ENCODE peak calls at places on chromosomes 13 and 19, in nine cellular contexts. One of them, this sample, is unnamed.

GRCh38 chr19:17719730-17720486 is 628 bp downstream of the MAP1S start:
- DNase-seq in activated T-helper 1 cell treated with Interleukin-2 at 50 U/mL for 16 hours: no peak
- DNase-seq in stimulated activated naive B cell treated with anti-CD40 and anti-IgM and Interleukin-4, amounts not matched to agents 10 μg/mL and 1 μg/mL and 100 μg/mL, for 72 hours: peak
- DNase-seq in GM12892: no peak
- DNase-seq in head of caudate nucleus: peak
- DNase-seq in immature natural killer cell: peak
- DNase-seq in stimulated activated CD4-positive, alpha-beta T cell treated with anti-CD3 and anti-CD28 coated beads, Interleukin-4, amount 100 ng/mL, for 24 hours: peak
- DNase-seq in Caki2: no peak
- DNase-seq in foreskin fibroblast: no peak
- DNase-seq in this sample: no peak

GRCh38 chr19:16688084-16688483 is 27.1 kb downstream of the TMEM38A start:
- DNase-seq in activated T-helper 1 cell treated with Interleukin-2 at 50 U/mL for 16 hours: no peak
- DNase-seq in stimulated activated naive B cell treated with anti-CD40 and anti-IgM and Interleukin-4, amounts not matched to agents 10 μg/mL and 1 μg/mL and 100 μg/mL, for 72 hours: no peak
- DNase-seq in GM12892: no peak
- DNase-seq in head of caudate nucleus: no peak
- DNase-seq in stimulated activated CD4-positive, alpha-beta T cell treated with anti-CD3 and anti-CD28 coated beads, Interleukin-4, amount 100 ng/mL, for 24 hours: no peak
- DNase-seq in immature natural killer cell: no peak
- DNase-seq in Caki2: no peak
- DNase-seq in foreskin fibroblast: no peak
- DNase-seq in this sample: no peak

GRCh38 chr19:51002542-51003311 is 1.3 kb upstream of the KLK8 start:
- DNase-seq in activated T-helper 1 cell treated with Interleukin-2 at 50 U/mL for 16 hours: no peak
- DNase-seq in immature natural killer cell: no peak
- DNase-seq in stimulated activated naive B cell treated with anti-CD40 and anti-IgM and Interleukin-4, amounts not matched to agents 10 μg/mL and 1 μg/mL and 100 μg/mL, for 72 hours: no peak
- DNase-seq in stimulated activated CD4-positive, alpha-beta T cell treated with anti-CD3 and anti-CD28 coated beads, Interleukin-4, amount 100 ng/mL, for 24 hours: no peak
- DNase-seq in Caki2: peak
- DNase-seq in head of caudate nucleus: no peak
- DNase-seq in foreskin fibroblast: no peak
- DNase-seq in GM12892: no peak
- DNase-seq in this sample: peak

GRCh38 chr13:88248393-88248792 is 577.2 kb downstream of the SLITRK5 start:
- DNase-seq in stimulated activated CD4-positive, alpha-beta T cell treated with anti-CD3 and anti-CD28 coated beads, Interleukin-4, amount 100 ng/mL, for 24 hours: no peak
- DNase-seq in stimulated activated naive B cell treated with anti-CD40 and anti-IgM and Interleukin-4, amounts not matched to agents 10 μg/mL and 1 μg/mL and 100 μg/mL, for 72 hours: no peak
- DNase-seq in immature natural killer cell: no peak
- DNase-seq in Caki2: no peak
- DNase-seq in activated T-helper 1 cell treated with Interleukin-2 at 50 U/mL for 16 hours: no peak
- DNase-seq in head of caudate nucleus: no peak
- DNase-seq in GM12892: no peak
- DNase-seq in foreskin fibroblast: no peak
- DNase-seq in this sample: no peak

GRCh38 chr13:30477346-30478235 is 11.9 kb upstream of the HMGB1 start:
- DNase-seq in foreskin fibroblast: no peak
- DNase-seq in stimulated activated naive B cell treated with anti-CD40 and anti-IgM and Interleukin-4, amounts not matched to agents 10 μg/mL and 1 μg/mL and 100 μg/mL, for 72 hours: no peak
- DNase-seq in activated T-helper 1 cell treated with Interleukin-2 at 50 U/mL for 16 hours: no peak
- DNase-seq in GM12892: no peak
- DNase-seq in immature natural killer cell: no peak
- DNase-seq in head of caudate nucleus: no peak
- DNase-seq in Caki2: no peak
- DNase-seq in stimulated activated CD4-positive, alpha-beta T cell treated with anti-CD3 and anti-CD28 coated beads, Interleukin-4, amount 100 ng/mL, for 24 hours: no peak
- DNase-seq in this sample: no peak

GRCh38 chr19:14146789-14147216 is 10.4 kb upstream of the ASF1B start:
- DNase-seq in Caki2: no peak
- DNase-seq in stimulated activated CD4-positive, alpha-beta T cell treated with anti-CD3 and anti-CD28 coated beads, Interleukin-4, amount 100 ng/mL, for 24 hours: no peak
- DNase-seq in GM12892: no peak
- DNase-seq in activated T-helper 1 cell treated with Interleukin-2 at 50 U/mL for 16 hours: no peak
- DNase-seq in stimulated activated naive B cell treated with anti-CD40 and anti-IgM and Interleukin-4, amounts not matched to agents 10 μg/mL and 1 μg/mL and 100 μg/mL, for 72 hours: no peak
- DNase-seq in immature natural killer cell: no peak
- DNase-seq in head of caudate nucleus: no peak
- DNase-seq in foreskin fibroblast: peak
- DNase-seq in this sample: no peak

GRCh38 chr19:3387645-3388589 is 21.5 kb downstream of the NFIC start:
- DNase-seq in stimulated activated CD4-positive, alpha-beta T cell treated with anti-CD3 and anti-CD28 coated beads, Interleukin-4, amount 100 ng/mL, for 24 hours: no peak
- DNase-seq in immature natural killer cell: no peak
- DNase-seq in Caki2: peak
- DNase-seq in head of caudate nucleus: peak
- DNase-seq in foreskin fibroblast: peak
- DNase-seq in activated T-helper 1 cell treated with Interleukin-2 at 50 U/mL for 16 hours: no peak
- DNase-seq in stimulated activated naive B cell treated with anti-CD40 and anti-IgM and Interleukin-4, amounts not matched to agents 10 μg/mL and 1 μg/mL and 100 μg/mL, for 72 hours: no peak
- DNase-seq in GM12892: no peak
- DNase-seq in this sample: peak

GRCh38 chr13:31067416-31068118 is 94.1 kb downstream of the HSPH1 start:
- DNase-seq in activated T-helper 1 cell treated with Interleukin-2 at 50 U/mL for 16 hours: no peak
- DNase-seq in GM12892: no peak
- DNase-seq in stimulated activated CD4-positive, alpha-beta T cell treated with anti-CD3 and anti-CD28 coated beads, Interleukin-4, amount 100 ng/mL, for 24 hours: no peak
- DNase-seq in immature natural killer cell: no peak
- DNase-seq in stimulated activated naive B cell treated with anti-CD40 and anti-IgM and Interleukin-4, amounts not matched to agents 10 μg/mL and 1 μg/mL and 100 μg/mL, for 72 hours: no peak
- DNase-seq in Caki2: no peak
- DNase-seq in foreskin fibroblast: peak
- DNase-seq in head of caudate nucleus: peak
- DNase-seq in this sample: no peak

GRCh38 chr19:7161292-7161691 is 91.8 kb downstream of the ZNF557 start:
- DNase-seq in stimulated activated CD4-positive, alpha-beta T cell treated with anti-CD3 and anti-CD28 coated beads, Interleukin-4, amount 100 ng/mL, for 24 hours: no peak
- DNase-seq in stimulated activated naive B cell treated with anti-CD40 and anti-IgM and Interleukin-4, amounts not matched to agents 10 μg/mL and 1 μg/mL and 100 μg/mL, for 72 hours: no peak
- DNase-seq in foreskin fibroblast: no peak
- DNase-seq in activated T-helper 1 cell treated with Interleukin-2 at 50 U/mL for 16 hours: no peak
- DNase-seq in head of caudate nucleus: no peak
- DNase-seq in Caki2: no peak
- DNase-seq in GM12892: no peak
- DNase-seq in immature natural killer cell: no peak
- DNase-seq in this sample: no peak

GRCh38 chr13:25046985-25047660 is 48.8 kb upstream of the PABPC3 start:
- DNase-seq in immature natural killer cell: no peak
- DNase-seq in stimulated activated CD4-positive, alpha-beta T cell treated with anti-CD3 and anti-CD28 coated beads, Interleukin-4, amount 100 ng/mL, for 24 hours: no peak
- DNase-seq in stimulated activated naive B cell treated with anti-CD40 and anti-IgM and Interleukin-4, amounts not matched to agents 10 μg/mL and 1 μg/mL and 100 μg/mL, for 72 hours: no peak
- DNase-seq in foreskin fibroblast: peak
- DNase-seq in head of caudate nucleus: peak
- DNase-seq in activated T-helper 1 cell treated with Interleukin-2 at 50 U/mL for 16 hours: no peak
- DNase-seq in GM12892: no peak
- DNase-seq in Caki2: peak
- DNase-seq in this sample: no peak

GRCh38 chr13:29301027-29301426 is 294.5 kb downstream of the SLC7A1 start:
- DNase-seq in stimulated activated CD4-positive, alpha-beta T cell treated with anti-CD3 and anti-CD28 coated beads, Interleukin-4, amount 100 ng/mL, for 24 hours: no peak
- DNase-seq in foreskin fibroblast: no peak
- DNase-seq in head of caudate nucleus: no peak
- DNase-seq in immature natural killer cell: no peak
- DNase-seq in Caki2: no peak
- DNase-seq in activated T-helper 1 cell treated with Interleukin-2 at 50 U/mL for 16 hours: no peak
- DNase-seq in stimulated activated naive B cell treated with anti-CD40 and anti-IgM and Interleukin-4, amounts not matched to agents 10 μg/mL and 1 μg/mL and 100 μg/mL, for 72 hours: no peak
- DNase-seq in GM12892: no peak
- DNase-seq in this sample: no peak

GRCh38 chr19:40419066-40419612 is 6.0 kb upstream of the PRX start:
- DNase-seq in GM12892: no peak
- DNase-seq in Caki2: no peak
- DNase-seq in activated T-helper 1 cell treated with Interleukin-2 at 50 U/mL for 16 hours: no peak
- DNase-seq in foreskin fibroblast: no peak
- DNase-seq in head of caudate nucleus: no peak
- DNase-seq in immature natural killer cell: no peak
- DNase-seq in stimulated activated CD4-positive, alpha-beta T cell treated with anti-CD3 and anti-CD28 coated beads, Interleukin-4, amount 100 ng/mL, for 24 hours: no peak
- DNase-seq in stimulated activated naive B cell treated with anti-CD40 and anti-IgM and Interleukin-4, amounts not matched to agents 10 μg/mL and 1 μg/mL and 100 μg/mL, for 72 hours: no peak
- DNase-seq in this sample: no peak

GRCh38 chr19:43465468-43466120 is at the start of gene LYPD3:
- DNase-seq in Caki2: no peak
- DNase-seq in head of caudate nucleus: no peak
- DNase-seq in foreskin fibroblast: peak
- DNase-seq in stimulated activated naive B cell treated with anti-CD40 and anti-IgM and Interleukin-4, amounts not matched to agents 10 μg/mL and 1 μg/mL and 100 μg/mL, for 72 hours: no peak
- DNase-seq in activated T-helper 1 cell treated with Interleukin-2 at 50 U/mL for 16 hours: no peak
- DNase-seq in immature natural killer cell: no peak
- DNase-seq in GM12892: no peak
- DNase-seq in stimulated activated CD4-positive, alpha-beta T cell treated with anti-CD3 and anti-CD28 coated beads, Interleukin-4, amount 100 ng/mL, for 24 hours: no peak
- DNase-seq in this sample: no peak

GRCh38 chr19:48401277-48401676 is 7.8 kb downstream of the GRIN2D start:
- DNase-seq in activated T-helper 1 cell treated with Interleukin-2 at 50 U/mL for 16 hours: no peak
- DNase-seq in GM12892: no peak
- DNase-seq in stimulated activated naive B cell treated with anti-CD40 and anti-IgM and Interleukin-4, amounts not matched to agents 10 μg/mL and 1 μg/mL and 100 μg/mL, for 72 hours: no peak
- DNase-seq in head of caudate nucleus: no peak
- DNase-seq in foreskin fibroblast: no peak
- DNase-seq in immature natural killer cell: no peak
- DNase-seq in Caki2: no peak
- DNase-seq in stimulated activated CD4-positive, alpha-beta T cell treated with anti-CD3 and anti-CD28 coated beads, Interleukin-4, amount 100 ng/mL, for 24 hours: no peak
- DNase-seq in this sample: no peak

GRCh38 chr19:28436320-28436719 is 776.6 kb downstream of the UQCRFS1 start:
- DNase-seq in immature natural killer cell: peak
- DNase-seq in head of caudate nucleus: no peak
- DNase-seq in activated T-helper 1 cell treated with Interleukin-2 at 50 U/mL for 16 hours: no peak
- DNase-seq in foreskin fibroblast: no peak
- DNase-seq in Caki2: no peak
- DNase-seq in GM12892: no peak
- DNase-seq in stimulated activated CD4-positive, alpha-beta T cell treated with anti-CD3 and anti-CD28 coated beads, Interleukin-4, amount 100 ng/mL, for 24 hours: no peak
- DNase-seq in stimulated activated naive B cell treated with anti-CD40 and anti-IgM and Interleukin-4, amounts not matched to agents 10 μg/mL and 1 μg/mL and 100 μg/mL, for 72 hours: no peak
- DNase-seq in this sample: no peak

GRCh38 chr19:8080832-8081231 is 28.3 kb downstream of the CCL25 start:
- DNase-seq in foreskin fibroblast: no peak
- DNase-seq in stimulated activated naive B cell treated with anti-CD40 and anti-IgM and Interleukin-4, amounts not matched to agents 10 μg/mL and 1 μg/mL and 100 μg/mL, for 72 hours: no peak
- DNase-seq in immature natural killer cell: no peak
- DNase-seq in stimulated activated CD4-positive, alpha-beta T cell treated with anti-CD3 and anti-CD28 coated beads, Interleukin-4, amount 100 ng/mL, for 24 hours: no peak
- DNase-seq in GM12892: no peak
- DNase-seq in Caki2: no peak
- DNase-seq in head of caudate nucleus: no peak
- DNase-seq in activated T-helper 1 cell treated with Interleukin-2 at 50 U/mL for 16 hours: no peak
- DNase-seq in this sample: no peak

GRCh38 chr13:44974056-44974798 is 15.0 kb downstream of the NUFIP1 start:
- DNase-seq in activated T-helper 1 cell treated with Interleukin-2 at 50 U/mL for 16 hours: no peak
- DNase-seq in head of caudate nucleus: no peak
- DNase-seq in GM12892: no peak
- DNase-seq in Caki2: no peak
- DNase-seq in immature natural killer cell: no peak
- DNase-seq in foreskin fibroblast: peak
- DNase-seq in stimulated activated CD4-positive, alpha-beta T cell treated with anti-CD3 and anti-CD28 coated beads, Interleukin-4, amount 100 ng/mL, for 24 hours: no peak
- DNase-seq in stimulated activated naive B cell treated with anti-CD40 and anti-IgM and Interleukin-4, amounts not matched to agents 10 μg/mL and 1 μg/mL and 100 μg/mL, for 72 hours: peak
- DNase-seq in this sample: peak

GRCh38 chr13:62014299-62014698 is 598.6 kb upstream of the PCDH20 start:
- DNase-seq in immature natural killer cell: no peak
- DNase-seq in foreskin fibroblast: no peak
- DNase-seq in stimulated activated CD4-positive, alpha-beta T cell treated with anti-CD3 and anti-CD28 coated beads, Interleukin-4, amount 100 ng/mL, for 24 hours: no peak
- DNase-seq in head of caudate nucleus: no peak
- DNase-seq in activated T-helper 1 cell treated with Interleukin-2 at 50 U/mL for 16 hours: no peak
- DNase-seq in Caki2: peak
- DNase-seq in GM12892: no peak
- DNase-seq in stimulated activated naive B cell treated with anti-CD40 and anti-IgM and Interleukin-4, amounts not matched to agents 10 μg/mL and 1 μg/mL and 100 μg/mL, for 72 hours: no peak
- DNase-seq in this sample: no peak

GRCh38 chr13:21546372-21546771 is 57.6 kb downstream of the MICU2 start:
- DNase-seq in GM12892: no peak
- DNase-seq in stimulated activated CD4-positive, alpha-beta T cell treated with anti-CD3 and anti-CD28 coated beads, Interleukin-4, amount 100 ng/mL, for 24 hours: no peak
- DNase-seq in Caki2: no peak
- DNase-seq in stimulated activated naive B cell treated with anti-CD40 and anti-IgM and Interleukin-4, amounts not matched to agents 10 μg/mL and 1 μg/mL and 100 μg/mL, for 72 hours: no peak
- DNase-seq in head of caudate nucleus: no peak
- DNase-seq in foreskin fibroblast: peak
- DNase-seq in activated T-helper 1 cell treated with Interleukin-2 at 50 U/mL for 16 hours: no peak
- DNase-seq in immature natural killer cell: no peak
- DNase-seq in this sample: no peak

GRCh38 chr13:26628706-26629105 is 71.2 kb downstream of the WASF3 start:
- DNase-seq in head of caudate nucleus: no peak
- DNase-seq in Caki2: no peak
- DNase-seq in GM12892: no peak
- DNase-seq in foreskin fibroblast: peak
- DNase-seq in activated T-helper 1 cell treated with Interleukin-2 at 50 U/mL for 16 hours: no peak
- DNase-seq in stimulated activated naive B cell treated with anti-CD40 and anti-IgM and Interleukin-4, amounts not matched to agents 10 μg/mL and 1 μg/mL and 100 μg/mL, for 72 hours: no peak
- DNase-seq in immature natural killer cell: no peak
- DNase-seq in stimulated activated CD4-positive, alpha-beta T cell treated with anti-CD3 and anti-CD28 coated beads, Interleukin-4, amount 100 ng/mL, for 24 hours: peak
- DNase-seq in this sample: no peak

GRCh38 chr19:1285737-1286360 is at the start of gene EFNA2:
- DNase-seq in stimulated activated CD4-positive, alpha-beta T cell treated with anti-CD3 and anti-CD28 coated beads, Interleukin-4, amount 100 ng/mL, for 24 hours: no peak
- DNase-seq in Caki2: no peak
- DNase-seq in head of caudate nucleus: no peak
- DNase-seq in foreskin fibroblast: no peak
- DNase-seq in activated T-helper 1 cell treated with Interleukin-2 at 50 U/mL for 16 hours: no peak
- DNase-seq in immature natural killer cell: no peak
- DNase-seq in GM12892: no peak
- DNase-seq in stimulated activated naive B cell treated with anti-CD40 and anti-IgM and Interleukin-4, amounts not matched to agents 10 μg/mL and 1 μg/mL and 100 μg/mL, for 72 hours: no peak
- DNase-seq in this sample: no peak